ENCODE peak calls at places on chromosomes 12 and 14, in four cellular contexts. U is pancreas, W is lung, N is Panc1. D is an unnamed sample.

GRCh38 chr14:91327661-91328312 is 83.3 kb upstream of the GPR68 start:
- DNase-seq in U (no peak), N (no peak), W (no peak), D (no peak)

GRCh38 chr12:32126720-32127119 is 20.1 kb downstream of the BICD1 start:
- DNase-seq in N (no peak), U (no peak), W (no peak), D (no peak)

GRCh38 chr12:103561174-103561573 is 25.9 kb upstream of the STAB2 start:
- DNase-seq in N (no peak), W (no peak), U (no peak), D (no peak)

GRCh38 chr14:77615231-77616132 is 955 bp downstream of the SPTLC2 start:
- DNase-seq in W (no peak), N (no peak), U (no peak), D (no peak)

GRCh38 chr14:75654127-75654732 is 6.4 kb downstream of the ERG28 start:
- DNase-seq in U (peak; percentile 83), W (peak; percentile 86), N (peak; percentile 71), D (peak; percentile 87)

GRCh38 chr14:90693413-90693812 is 122.8 kb downstream of the TTC7B start:
- DNase-seq in U (no peak), W (no peak), N (no peak), D (peak; percentile 59)

GRCh38 chr12:27922591-27923139 is 49.9 kb downstream of the PTHLH start:
- DNase-seq in N (no peak), W (no peak), U (peak; percentile 31), D (no peak)

GRCh38 chr12:131530427-131530826 is 180.5 kb upstream of the SFSWAP start:
- DNase-seq in N (no peak), U (no peak), W (no peak), D (no peak)

GRCh38 chr12:121787063-121787774 is 6.3 kb downstream of the RHOF start:
- DNase-seq in N (no peak), W (peak; percentile 46), U (no peak), D (no peak)

GRCh38 chr12:80627773-80628172 is 79.7 kb upstream of the MYF6 start:
- DNase-seq in U (no peak), W (no peak), N (no peak), D (no peak)

GRCh38 chr14:58390830-58391229 is 4.9 kb upstream of the TOMM20L start:
- DNase-seq in W (no peak), U (no peak), N (no peak), D (no peak)

DNA sequence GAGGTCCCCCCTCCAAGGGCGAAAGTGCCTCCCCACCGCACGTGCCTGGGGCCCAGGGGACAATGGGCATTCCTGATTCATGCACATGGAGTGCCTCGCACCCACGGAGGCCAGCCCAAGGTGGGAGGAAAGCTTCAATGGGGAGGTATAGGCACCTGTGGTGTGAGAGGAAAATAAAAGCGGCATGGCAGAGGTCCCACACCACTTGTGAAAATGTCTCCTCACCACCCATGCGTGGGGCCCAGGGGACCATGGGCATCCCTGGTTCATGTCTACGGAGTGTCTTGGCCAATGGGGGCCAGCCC is 384.7 kb downstream of the ALG10 start:
- DNase-seq in U (peak; percentile 2), W (peak; percentile 25), N (no peak), D (peak; percentile 10)
- H3K9me3 ChIP-seq in U (no peaks in the 10 kb centered on the region), W (peaks cover 52% of the 10 kb centered on the region), N (no peaks in the 10 kb centered on the region), D (peaks cover 29% of the 10 kb centered on the region)

DNA sequence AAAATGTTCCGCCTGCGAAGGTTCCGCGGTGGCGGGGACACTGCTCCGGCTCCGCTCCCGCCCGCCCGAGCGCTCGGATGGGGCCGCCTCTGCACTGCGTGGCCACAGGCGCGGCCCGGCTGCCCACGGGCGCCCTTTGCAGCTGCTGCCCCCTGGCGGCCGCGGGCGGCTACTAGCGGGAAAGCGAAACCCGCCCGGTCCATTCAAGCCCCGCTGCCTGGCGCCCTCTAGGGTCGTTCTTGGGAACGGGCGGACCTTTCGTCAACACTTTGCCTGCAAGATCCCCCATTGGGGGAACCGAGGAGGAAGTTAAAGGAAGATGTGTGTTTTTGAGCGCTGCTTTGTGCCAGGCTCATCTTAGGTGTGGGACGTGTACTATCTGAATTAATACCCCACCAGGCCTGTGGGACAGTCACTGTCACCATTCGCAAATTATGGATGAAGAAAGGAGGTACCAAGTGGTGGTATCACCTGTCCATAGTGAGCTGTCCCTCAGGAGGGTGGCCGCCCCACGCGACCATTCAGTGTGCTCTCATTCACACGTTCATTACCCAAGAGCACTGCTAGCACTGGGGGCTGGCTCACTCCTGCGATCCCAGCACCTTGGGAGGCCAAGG is 19.4 kb downstream of the GPR132 start:
- DNase-seq in U (peak; percentile 91), N (no peak), W (peak; percentile 92), D (peak; percentile 91)
- H3K4me3 ChIP-seq in U (no peak overlapping the region), N (peak overlapping the region; percentile 33), W (no peak overlapping the region), D (peak overlapping the region; percentile 18)

DNA sequence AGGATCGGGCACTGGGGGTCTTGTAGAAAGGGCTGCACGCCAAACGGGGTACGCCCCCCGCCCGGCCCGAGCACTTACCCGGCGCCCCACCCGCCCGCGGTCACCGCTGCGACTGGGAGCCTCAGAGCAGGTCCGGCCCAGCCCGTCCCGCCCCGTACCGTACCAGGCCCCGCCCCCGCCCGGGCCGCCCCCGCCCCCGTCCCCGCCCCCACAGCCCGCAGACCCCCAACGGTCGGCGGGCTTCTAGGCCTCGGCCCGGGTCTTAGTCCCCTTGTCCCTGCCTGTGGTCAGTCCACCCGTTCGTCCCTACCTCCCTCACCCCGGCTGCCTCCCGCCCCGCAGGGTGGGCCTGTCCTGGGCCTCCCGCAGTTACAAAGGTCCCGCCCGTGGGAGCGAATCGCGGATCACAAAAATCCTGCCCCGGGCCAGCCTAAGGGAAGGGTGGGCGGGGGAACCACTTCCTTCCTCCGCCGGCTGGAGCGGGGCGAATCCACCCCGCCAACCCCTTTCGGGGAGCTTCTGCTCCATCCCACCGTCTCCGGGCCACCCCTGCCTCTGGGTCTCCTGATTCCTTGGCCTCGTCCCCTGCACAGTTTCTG is at the start of gene HVCN1:
- DNase-seq in W (peak; percentile 40), U (peak; percentile 38), N (no peak), D (peak; percentile 78)
- H3K27ac ChIP-seq in W (peak within 1 kb of the TSS; percentile 2), U (peak within 1 kb of the TSS; percentile 44), N (no peak within 1 kb of the TSS), D (peak within 1 kb of the TSS; percentile 25)

GRCh38 chr12:132945806-132946506 is 10.2 kb downstream of the ZNF605 start:
- DNase-seq in N (no peak), W (no peak), U (no peak), D (no peak)
- H3K9me3 ChIP-seq in N (peaks cover 64% of the 10 kb centered on the region), W (peaks cover 83% of the 10 kb centered on the region), U (no peaks in the 10 kb centered on the region), D (peaks cover 89% of the 10 kb centered on the region)

GRCh38 chr12:91181053-91181452 is 1.6 kb downstream of the DCN start:
- DNase-seq in N (no peak), U (no peak), W (no peak), D (no peak)
- H3K4me3 ChIP-seq in N (no peak overlapping the region), U (no peak overlapping the region), W (no peak overlapping the region), D (peak overlapping the region; percentile 45)

GRCh38 chr14:105528859-105529505 is 2.6 kb downstream of the TMEM121 start:
- DNase-seq in U (peak; percentile 43), W (no peak), N (no peak), D (peak; percentile 50)
- H3K27ac ChIP-seq in U (no peak overlapping the region), W (no peak overlapping the region), N (no peak overlapping the region), D (no peak overlapping the region)

GRCh38 chr12:42704810-42705401 is 115.4 kb upstream of the PRICKLE1 start:
- DNase-seq in U (no peak), W (no peak), N (no peak), D (no peak)
- H3K9me3 ChIP-seq in U (no peaks in the 10 kb centered on the region), W (peaks cover 2% of the 10 kb centered on the region), N (no peaks in the 10 kb centered on the region), D (no peaks in the 10 kb centered on the region)

GRCh38 chr12:8420506-8420905 is 35.3 kb upstream of the CLEC6A start:
- DNase-seq in W (no peak), N (no peak), U (no peak), D (no peak)
- H3K4me3 ChIP-seq in W (no peak overlapping the region), N (no peak overlapping the region), U (no peak overlapping the region), D (no peak overlapping the region)

DNA sequence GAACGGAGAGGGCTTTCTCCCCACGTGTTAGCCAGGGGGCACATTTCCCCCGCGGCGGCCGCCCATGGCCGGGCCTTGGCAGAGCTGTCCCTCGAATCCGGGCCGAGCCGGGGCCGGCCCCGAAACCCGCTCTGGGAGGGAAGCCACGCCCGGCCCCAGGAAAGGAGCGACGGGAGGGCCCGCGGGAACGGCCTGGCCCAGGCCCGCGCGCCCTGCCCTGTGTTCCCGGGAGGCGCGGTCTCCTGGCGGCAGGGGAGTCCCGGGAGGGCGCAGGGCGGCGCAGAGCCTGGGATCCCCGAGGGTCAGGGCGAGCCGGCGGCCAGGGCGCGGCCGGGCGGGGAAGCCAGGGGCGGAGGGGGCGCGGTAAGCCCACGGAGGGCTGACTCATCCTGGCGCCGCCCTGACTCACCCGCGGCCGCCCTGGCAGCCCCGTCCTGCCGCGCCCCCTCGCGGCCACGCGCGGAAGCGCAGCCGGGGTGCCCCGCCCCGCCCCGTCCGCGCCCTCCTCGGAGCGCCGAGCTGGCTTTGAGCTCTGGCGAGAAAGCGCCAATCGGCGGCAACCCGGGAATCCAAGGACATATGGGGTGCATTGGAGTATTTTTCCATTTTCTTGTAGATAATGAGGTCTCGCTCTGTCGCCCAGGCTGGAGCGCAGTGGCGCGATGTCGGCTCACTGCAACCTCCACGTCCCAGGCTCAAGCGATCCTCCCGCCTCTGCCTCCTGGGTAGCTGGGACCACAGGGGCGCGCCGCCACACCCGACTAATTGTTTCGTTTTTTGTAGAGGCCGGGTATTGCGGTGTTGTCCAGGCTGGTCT is 31.8 kb upstream of the PLEKHG6 start:
- DNase-seq in W (peak; percentile 86), N (no peak), U (peak; percentile 93), D (peak; percentile 88)
- H3K27ac ChIP-seq in W (peak overlapping the region; percentile 78), N (peak overlapping the region; percentile 84), U (peak overlapping the region; percentile 95), D (peak overlapping the region; percentile 90)